ENCODE peak calls at places on chromosomes 4 and X, in nine cellular contexts. One of them, this sample, is unnamed. For H3K4me1, the result is how much of the 10 kb centered on the place peaks cover.

GRCh38 chr4:10924274-10924673 is 239.7 kb upstream of the CLNK start:
- DNase-seq in CD8-positive, alpha-beta memory T cell: no peak
- DNase-seq in lower lobe of right lung: no peak
- DNase-seq in PC-3: no peak
- DNase-seq in astrocyte: no peak
- DNase-seq in neural progenitor cell: peak
- DNase-seq in OCI-LY7: no peak
- DNase-seq in GM23338: peak
- DNase-seq in spleen: no peak
- DNase-seq in this sample: no peak

GRCh38 chr4:158863296-158863695 is 94.5 kb downstream of the FNIP2 start:
- DNase-seq in CD8-positive, alpha-beta memory T cell: no peak
- DNase-seq in lower lobe of right lung: no peak
- DNase-seq in PC-3: no peak
- DNase-seq in astrocyte: no peak
- DNase-seq in neural progenitor cell: no peak
- DNase-seq in OCI-LY7: no peak
- DNase-seq in GM23338: no peak
- DNase-seq in spleen: no peak
- DNase-seq in this sample: no peak

GRCh38 chr4:43242611-43243010 is 350.1 kb downstream of the GRXCR1 start:
- DNase-seq in CD8-positive, alpha-beta memory T cell: no peak
- DNase-seq in lower lobe of right lung: no peak
- DNase-seq in PC-3: peak
- DNase-seq in astrocyte: peak
- DNase-seq in neural progenitor cell: no peak
- DNase-seq in OCI-LY7: no peak
- DNase-seq in GM23338: no peak
- DNase-seq in spleen: no peak
- DNase-seq in this sample: no peak

GRCh38 chrX:40323977-40324376 is 226.2 kb upstream of the BCOR start:
- DNase-seq in CD8-positive, alpha-beta memory T cell: no peak
- DNase-seq in lower lobe of right lung: no peak
- DNase-seq in PC-3: no peak
- DNase-seq in astrocyte: no peak
- DNase-seq in neural progenitor cell: no peak
- DNase-seq in OCI-LY7: no peak
- DNase-seq in GM23338: no peak
- DNase-seq in spleen: no peak
- DNase-seq in this sample: no peak

GRCh38 chrX:105662248-105662647 is 160.1 kb upstream of the NRK start:
- DNase-seq in CD8-positive, alpha-beta memory T cell: no peak
- DNase-seq in lower lobe of right lung: no peak
- DNase-seq in PC-3: peak
- DNase-seq in astrocyte: no peak
- DNase-seq in neural progenitor cell: no peak
- DNase-seq in OCI-LY7: no peak
- DNase-seq in GM23338: no peak
- DNase-seq in spleen: no peak
- DNase-seq in this sample: no peak

GRCh38 chr4:53477038-53477565 is 99.7 kb downstream of the FIP1L1 start:
- DNase-seq in CD8-positive, alpha-beta memory T cell: no peak
- DNase-seq in lower lobe of right lung: no peak
- DNase-seq in PC-3: no peak
- DNase-seq in astrocyte: no peak
- DNase-seq in neural progenitor cell: peak
- DNase-seq in OCI-LY7: no peak
- DNase-seq in GM23338: peak
- DNase-seq in spleen: no peak
- DNase-seq in this sample: no peak

GRCh38 chr4:186151499-186151898 is 39.9 kb upstream of the CYP4V2 start:
- DNase-seq in CD8-positive, alpha-beta memory T cell: no peak
- DNase-seq in lower lobe of right lung: no peak
- DNase-seq in PC-3: no peak
- DNase-seq in astrocyte: no peak
- DNase-seq in neural progenitor cell: no peak
- DNase-seq in OCI-LY7: no peak
- DNase-seq in GM23338: no peak
- DNase-seq in spleen: no peak
- DNase-seq in this sample: no peak

GRCh38 chr4:42119916-42120315 is 32.5 kb downstream of the BEND4 start:
- DNase-seq in CD8-positive, alpha-beta memory T cell: no peak
- DNase-seq in lower lobe of right lung: no peak
- DNase-seq in PC-3: no peak
- DNase-seq in astrocyte: no peak
- DNase-seq in neural progenitor cell: no peak
- DNase-seq in OCI-LY7: no peak
- DNase-seq in GM23338: peak
- DNase-seq in spleen: no peak
- DNase-seq in this sample: no peak

GRCh38 chrX:63919081-63919480 is 134.1 kb upstream of the ARHGEF9 start:
- DNase-seq in CD8-positive, alpha-beta memory T cell: no peak
- DNase-seq in lower lobe of right lung: no peak
- DNase-seq in PC-3: no peak
- DNase-seq in astrocyte: no peak
- DNase-seq in neural progenitor cell: no peak
- DNase-seq in OCI-LY7: no peak
- DNase-seq in GM23338: no peak
- DNase-seq in spleen: no peak
- DNase-seq in this sample: no peak

GRCh38 chr4:110292994-110293744 is 94.8 kb upstream of the ELOVL6 start:
- DNase-seq in CD8-positive, alpha-beta memory T cell: no peak
- DNase-seq in lower lobe of right lung: no peak
- DNase-seq in PC-3: peak
- DNase-seq in astrocyte: no peak
- DNase-seq in neural progenitor cell: no peak
- DNase-seq in OCI-LY7: no peak
- DNase-seq in GM23338: no peak
- DNase-seq in spleen: no peak
- DNase-seq in this sample: no peak

GRCh38 chr4:156693557-156693956 is 278.0 kb downstream of the PDGFC start:
- DNase-seq in CD8-positive, alpha-beta memory T cell: no peak
- DNase-seq in lower lobe of right lung: no peak
- DNase-seq in PC-3: no peak
- DNase-seq in astrocyte: no peak
- DNase-seq in neural progenitor cell: no peak
- DNase-seq in OCI-LY7: no peak
- DNase-seq in GM23338: no peak
- DNase-seq in spleen: no peak
- DNase-seq in this sample: no peak

GRCh38 chr4:156692016-156692415 is 279.6 kb downstream of the PDGFC start:
- DNase-seq in CD8-positive, alpha-beta memory T cell: no peak
- DNase-seq in lower lobe of right lung: no peak
- DNase-seq in PC-3: no peak
- DNase-seq in astrocyte: no peak
- DNase-seq in neural progenitor cell: no peak
- DNase-seq in OCI-LY7: no peak
- DNase-seq in GM23338: peak
- DNase-seq in spleen: no peak
- DNase-seq in this sample: no peak

GRCh38 chr4:156695163-156695562 is 276.4 kb downstream of the PDGFC start:
- DNase-seq in CD8-positive, alpha-beta memory T cell: no peak
- DNase-seq in lower lobe of right lung: no peak
- DNase-seq in PC-3: no peak
- DNase-seq in astrocyte: no peak
- DNase-seq in neural progenitor cell: no peak
- DNase-seq in OCI-LY7: no peak
- DNase-seq in GM23338: no peak
- DNase-seq in spleen: no peak
- DNase-seq in this sample: no peak

DNA sequence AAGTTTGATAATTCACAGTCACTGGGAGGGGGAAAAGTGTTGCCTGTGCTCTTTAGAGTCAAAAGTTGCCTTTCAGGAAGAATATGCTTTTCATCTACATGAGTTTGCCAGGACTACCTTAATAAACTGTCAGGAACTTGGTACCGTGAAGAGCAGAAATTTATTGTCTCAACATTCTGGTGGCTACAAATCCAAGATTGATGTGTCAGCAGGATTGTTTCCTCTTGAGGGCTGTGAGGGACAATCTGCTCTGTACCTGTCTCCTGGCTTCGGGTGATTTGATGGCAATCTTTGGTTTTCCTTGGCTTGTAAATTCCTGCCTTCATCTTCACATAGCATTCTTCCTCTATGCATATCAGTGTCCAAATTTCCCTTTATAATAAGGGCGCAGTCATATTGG is 277.2 kb downstream of the PDGFC start:
- DNase-seq in CD8-positive, alpha-beta memory T cell: no peak
- DNase-seq in lower lobe of right lung: no peak
- DNase-seq in PC-3: no peak
- DNase-seq in astrocyte: no peak
- DNase-seq in neural progenitor cell: no peak
- DNase-seq in OCI-LY7: no peak
- DNase-seq in GM23338: no peak
- DNase-seq in spleen: no peak
- DNase-seq in this sample: no peak
- H3K4me1 ChIP-seq in CD8-positive, alpha-beta memory T cell: under half
- H3K4me1 ChIP-seq in lower lobe of right lung: under half
- H3K4me1 ChIP-seq in PC-3: under half
- H3K4me1 ChIP-seq in astrocyte: under half
- H3K4me1 ChIP-seq in neural progenitor cell: under half
- H3K4me1 ChIP-seq in OCI-LY7: under half
- H3K4me1 ChIP-seq in GM23338: under half
- H3K4me1 ChIP-seq in spleen: under half
- H3K4me1 ChIP-seq in this sample: under half

DNA sequence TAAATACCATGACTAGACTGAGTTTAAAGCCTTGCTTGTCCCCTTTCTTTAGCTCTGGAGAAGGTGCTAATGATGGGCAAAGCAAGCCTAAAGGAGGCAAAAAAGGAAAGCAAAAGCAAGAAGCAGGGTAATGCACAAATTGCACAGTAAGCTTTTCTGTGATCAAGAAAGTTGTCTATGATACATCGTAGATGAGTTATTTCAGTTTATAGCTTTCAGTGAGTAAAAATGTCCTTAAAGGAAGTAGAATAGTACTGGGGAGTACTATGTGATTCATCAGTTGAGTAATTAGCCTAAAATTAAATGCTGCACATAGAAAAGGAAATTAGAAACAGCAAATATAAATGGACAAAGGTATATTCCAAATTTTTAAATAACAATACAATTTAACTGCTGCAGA is 50.2 kb upstream of the PDE5A start:
- DNase-seq in CD8-positive, alpha-beta memory T cell: no peak
- DNase-seq in lower lobe of right lung: no peak
- DNase-seq in PC-3: peak
- DNase-seq in astrocyte: peak
- DNase-seq in neural progenitor cell: no peak
- DNase-seq in OCI-LY7: no peak
- DNase-seq in GM23338: no peak
- DNase-seq in spleen: no peak
- DNase-seq in this sample: no peak
- H3K4me3 ChIP-seq in CD8-positive, alpha-beta memory T cell: no peak
- H3K4me3 ChIP-seq in lower lobe of right lung: no peak
- H3K4me3 ChIP-seq in PC-3: peak
- H3K4me3 ChIP-seq in astrocyte: no peak
- H3K4me3 ChIP-seq in neural progenitor cell: no peak
- H3K4me3 ChIP-seq in OCI-LY7: no peak
- H3K4me3 ChIP-seq in GM23338: no peak
- H3K4me3 ChIP-seq in spleen: no peak
- H3K4me3 ChIP-seq in this sample: no peak

GRCh38 chrX:107738768-107739167 is 36.8 kb downstream of the TSC22D3 start:
- DNase-seq in CD8-positive, alpha-beta memory T cell: no peak
- DNase-seq in lower lobe of right lung: no peak
- DNase-seq in PC-3: no peak
- DNase-seq in astrocyte: no peak
- DNase-seq in neural progenitor cell: no peak
- DNase-seq in OCI-LY7: no peak
- DNase-seq in GM23338: no peak
- DNase-seq in spleen: peak
- DNase-seq in this sample: no peak

GRCh38 chrX:107738272-107738671 is 37.3 kb downstream of the TSC22D3 start:
- DNase-seq in CD8-positive, alpha-beta memory T cell: no peak
- DNase-seq in lower lobe of right lung: no peak
- DNase-seq in PC-3: no peak
- DNase-seq in astrocyte: no peak
- DNase-seq in neural progenitor cell: no peak
- DNase-seq in OCI-LY7: no peak
- DNase-seq in GM23338: no peak
- DNase-seq in spleen: peak
- DNase-seq in this sample: no peak

GRCh38 chrX:107739541-107739940 is 36.0 kb downstream of the TSC22D3 start:
- DNase-seq in CD8-positive, alpha-beta memory T cell: no peak
- DNase-seq in lower lobe of right lung: no peak
- DNase-seq in PC-3: no peak
- DNase-seq in astrocyte: no peak
- DNase-seq in neural progenitor cell: no peak
- DNase-seq in OCI-LY7: no peak
- DNase-seq in GM23338: no peak
- DNase-seq in spleen: peak
- DNase-seq in this sample: no peak

GRCh38 chrX:107734646-107735045 is 40.9 kb downstream of the TSC22D3 start:
- DNase-seq in CD8-positive, alpha-beta memory T cell: no peak
- DNase-seq in lower lobe of right lung: no peak
- DNase-seq in PC-3: no peak
- DNase-seq in astrocyte: no peak
- DNase-seq in neural progenitor cell: no peak
- DNase-seq in OCI-LY7: no peak
- DNase-seq in GM23338: no peak
- DNase-seq in spleen: no peak
- DNase-seq in this sample: no peak

DNA sequence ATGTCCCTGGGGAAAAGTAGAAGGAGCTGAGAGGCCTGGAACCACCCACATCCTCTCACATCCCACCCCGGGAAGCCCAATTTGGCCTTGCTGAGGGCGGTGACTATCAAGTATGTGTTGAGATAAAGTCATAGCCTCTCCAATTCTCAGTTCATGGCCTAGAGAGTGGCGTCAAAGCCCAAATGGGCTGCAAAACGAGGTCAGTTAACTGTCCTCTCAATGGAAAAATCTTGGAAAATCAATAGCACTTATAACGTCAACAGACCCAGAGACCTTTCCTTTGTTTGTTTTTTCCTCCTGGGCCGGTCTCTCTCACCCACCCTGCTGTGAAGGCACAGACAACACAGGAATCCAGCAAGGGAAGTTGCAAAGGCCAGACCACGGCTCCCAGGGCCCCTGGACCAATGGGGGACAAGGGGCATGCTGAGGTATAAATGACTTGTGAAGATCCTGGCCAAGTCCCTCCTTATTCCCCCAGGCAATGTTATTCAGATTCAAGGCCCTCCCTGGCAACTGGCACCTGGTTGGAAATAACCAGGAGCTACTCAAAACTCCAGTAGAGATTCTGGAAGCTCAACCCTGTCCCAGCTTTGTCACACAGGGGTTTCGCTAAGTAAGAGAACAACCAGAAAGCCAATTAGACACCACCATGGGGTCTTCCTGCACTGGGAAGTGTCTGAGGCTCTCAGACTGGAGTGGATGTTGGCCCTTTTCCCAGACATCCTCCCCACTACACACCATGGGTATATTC is 38.6 kb downstream of the TSC22D3 start:
- DNase-seq in CD8-positive, alpha-beta memory T cell: no peak
- DNase-seq in lower lobe of right lung: no peak
- DNase-seq in PC-3: peak
- DNase-seq in astrocyte: no peak
- DNase-seq in neural progenitor cell: no peak
- DNase-seq in OCI-LY7: no peak
- DNase-seq in GM23338: peak
- DNase-seq in spleen: peak
- DNase-seq in this sample: no peak
- H3K4me1 ChIP-seq in CD8-positive, alpha-beta memory T cell: under half
- H3K4me1 ChIP-seq in lower lobe of right lung: under half
- H3K4me1 ChIP-seq in PC-3: under half
- H3K4me1 ChIP-seq in astrocyte: under half
- H3K4me1 ChIP-seq in neural progenitor cell: under half
- H3K4me1 ChIP-seq in OCI-LY7: under half
- H3K4me1 ChIP-seq in GM23338: under half
- H3K4me1 ChIP-seq in spleen: under half
- H3K4me1 ChIP-seq in this sample: under half

GRCh38 chr4:137529432-137529831 is 2.9 kb downstream of the PCDH18 start:
- DNase-seq in CD8-positive, alpha-beta memory T cell: no peak
- DNase-seq in lower lobe of right lung: no peak
- DNase-seq in PC-3: no peak
- DNase-seq in astrocyte: no peak
- DNase-seq in neural progenitor cell: peak
- DNase-seq in OCI-LY7: no peak
- DNase-seq in GM23338: no peak
- DNase-seq in spleen: no peak
- DNase-seq in this sample: no peak
- H3K4me3 ChIP-seq in CD8-positive, alpha-beta memory T cell: no peak
- H3K4me3 ChIP-seq in lower lobe of right lung: peak
- H3K4me3 ChIP-seq in PC-3: no peak
- H3K4me3 ChIP-seq in astrocyte: peak
- H3K4me3 ChIP-seq in neural progenitor cell: peak
- H3K4me3 ChIP-seq in OCI-LY7: no peak
- H3K4me3 ChIP-seq in GM23338: peak
- H3K4me3 ChIP-seq in spleen: peak
- H3K4me3 ChIP-seq in this sample: peak

This sample was measured in transverse colon.